ENCODE peak calls at places on chromosomes 5 and 9, in seven cellular contexts. S, D, X, P, O, G and U are unnamed samples.
A peak's percentile ranks its signal among the peaks of the same experiment; 100 is the strongest.

GRCh38 chr9:4382722-4383317 is 83.0 kb upstream of the GLIS3 start:
- DNase-seq in S (peak; percentile 49), D (peak; percentile 31), X (no peak), P (no peak), O (no peak), G (peak; percentile 42), U (peak; percentile 30)

GRCh38 chr9:116276651-116277121 is 123.1 kb downstream of the PAPPA start:
- DNase-seq in S (no peak), D (no peak), X (no peak), P (no peak), O (no peak), G (peak; percentile 65), U (no peak)

GRCh38 chr9:2053883-2054845 is 39.0 kb downstream of the SMARCA2 start:
- DNase-seq in S (peak; percentile 37), D (peak; percentile 54), X (peak; percentile 91), P (no peak), O (no peak), G (peak; percentile 90), U (peak; percentile 46)

GRCh38 chr5:13250450-13251291 is 693.8 kb downstream of the DNAH5 start:
- DNase-seq in S (peak; percentile 39), D (peak; percentile 40), X (no peak), P (no peak), O (no peak), G (no peak), U (peak; percentile 8)

GRCh38 chr9:82456621-82457020 is 468.0 kb downstream of the SPATA31D1 start:
- DNase-seq in S (no peak), D (no peak), X (no peak), P (no peak), O (no peak), G (peak; percentile 61), U (no peak)

GRCh38 chr9:112783551-112783954 is 33.0 kb downstream of the SNX30 start:
- DNase-seq in S (no peak), D (no peak), X (no peak), P (no peak), O (no peak), G (no peak), U (no peak)

GRCh38 chr5:5419291-5420210 is 2.9 kb upstream of the ICE1 start:
- DNase-seq in S (peak; percentile 61), D (no peak), X (no peak), P (peak; percentile 46), O (no peak), G (peak; percentile 74), U (peak; percentile 42)

GRCh38 chr9:95373765-95374435 is 56.4 kb upstream of the FANCC start:
- DNase-seq in S (no peak), D (no peak), X (no peak), P (no peak), O (no peak), G (no peak), U (no peak)

GRCh38 chr9:136640176-136641086 is 22.3 kb upstream of the EGFL7 start:
- DNase-seq in S (no peak), D (no peak), X (no peak), P (no peak), O (no peak), G (no peak), U (no peak)

GRCh38 chr5:93022211-93022610 is 558.8 kb downstream of the NR2F1-AS1 start:
- DNase-seq in S (no peak), D (no peak), X (no peak), P (no peak), O (no peak), G (no peak), U (no peak)

GRCh38 chr5:113167985-113168384 is 191.4 kb downstream of the DCP2 start:
- DNase-seq in S (no peak), D (no peak), X (no peak), P (no peak), O (no peak), G (no peak), U (no peak)

GRCh38 chr5:145780961-145781360 is 54.2 kb downstream of the PRELID2 start:
- DNase-seq in S (no peak), D (no peak), X (no peak), P (no peak), O (no peak), G (no peak), U (no peak)

GRCh38 chr9:123556464-123557435 is 200.8 kb downstream of the CRB2 start:
- DNase-seq in S (no peak), D (no peak), X (peak; percentile 51), P (no peak), O (no peak), G (no peak), U (no peak)

GRCh38 chr5:56440871-56441740 is 208.0 kb upstream of the ANKRD55 start:
- DNase-seq in S (no peak), D (no peak), X (peak; percentile 81), P (no peak), O (no peak), G (peak; percentile 66), U (no peak)

GRCh38 chr9:79868532-79869189 is 296.9 kb downstream of the TLE4 start:
- DNase-seq in S (no peak), D (no peak), X (no peak), P (no peak), O (no peak), G (no peak), U (no peak)

GRCh38 chr9:114681594-114682332 is at the start of gene TEX48:
- DNase-seq in S (peak; percentile 52), D (peak; percentile 64), X (peak; percentile 33), P (peak; percentile 85), O (peak; percentile 63), G (peak; percentile 71), U (peak; percentile 69)

GRCh38 chr9:127707766-127708165 is 978 bp downstream of the CFAP157 start:
- DNase-seq in S (no peak), D (peak; percentile 58), X (no peak), P (no peak), O (peak; percentile 56), G (no peak), U (no peak)

GRCh38 chr9:134192951-134193731 is 28.8 kb upstream of the RNU6ATAC start:
- DNase-seq in S (no peak), D (no peak), X (peak; percentile 84), P (no peak), O (peak; percentile 15), G (no peak), U (no peak)

GRCh38 chr9:108511200-108511756 is 344.5 kb downstream of the ACTL7B start:
- DNase-seq in S (no peak), D (no peak), X (no peak), P (no peak), O (no peak), G (no peak), U (no peak)

GRCh38 chr5:124162782-124163532 is 583.5 kb downstream of the ZNF608 start:
- DNase-seq in S (peak; percentile 59), D (no peak), X (peak; percentile 35), P (no peak), O (peak; percentile 51), G (peak; percentile 29), U (no peak)

GRCh38 chr5:72122619-72123018 is 15.3 kb downstream of the MAP1B start:
- DNase-seq in S (no peak), D (no peak), X (no peak), P (no peak), O (no peak), G (no peak), U (no peak)
- TF ChIP-seq CTCF in S (no peak), D (no peak), X (no peak), P (no peak), O (no peak), G (no peak), U (no peak)

DNA sequence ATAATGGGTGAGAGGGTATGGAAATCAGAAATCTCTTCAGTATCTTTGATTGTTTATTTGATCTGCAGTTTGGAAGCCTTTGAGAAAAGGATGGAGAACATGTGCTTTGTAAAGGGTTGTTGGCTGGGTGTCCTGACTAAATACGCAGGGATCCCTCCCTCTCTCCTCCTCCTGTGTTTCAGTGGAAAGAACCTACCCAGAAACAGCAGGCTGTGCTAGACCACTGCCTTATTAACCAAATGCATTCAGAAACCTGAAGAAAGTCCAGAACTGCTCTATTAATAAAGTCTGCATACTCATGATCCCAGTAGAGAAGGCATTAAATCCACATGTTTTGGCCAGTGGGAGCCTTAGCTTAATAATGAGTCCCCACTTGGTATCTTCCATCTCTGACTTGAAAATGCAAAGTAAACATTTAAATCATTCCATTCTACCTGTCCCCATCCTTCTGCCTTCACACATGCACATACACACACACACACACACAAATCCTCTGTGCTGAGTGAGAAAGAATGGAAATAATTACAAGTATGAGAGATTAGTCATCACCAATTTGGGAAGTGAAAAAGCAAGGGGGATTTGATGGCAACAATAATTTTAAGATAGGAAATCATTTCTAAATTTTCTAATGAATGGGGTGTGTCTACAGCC is 10.0 kb upstream of the LECT2 start:
- DNase-seq in S (no peak), D (no peak), X (no peak), P (no peak), O (no peak), G (no peak), U (no peak)
- TF ChIP-seq CTCF in S (no peak), D (no peak), X (no peak), P (no peak), O (no peak), G (no peak), U (no peak)

GRCh38 chr5:78984611-78985406 is at the start of gene ARSB:
- DNase-seq in S (peak; percentile 87), D (peak; percentile 93), X (peak; percentile 91), P (peak; percentile 91), O (peak; percentile 92), G (peak; percentile 89), U (peak; percentile 92)

GRCh38 chr5:78983601-78984000 is 1.5 kb downstream of the ARSB start:
- DNase-seq in S (no peak), D (peak; percentile 55), X (no peak), P (no peak), O (no peak), G (no peak), U (peak; percentile 40)

GRCh38 chr5:78979899-78980298 is 5.2 kb downstream of the ARSB start:
- DNase-seq in S (no peak), D (peak; percentile 16), X (no peak), P (no peak), O (no peak), G (no peak), U (peak; percentile 26)

GRCh38 chr5:78985407-78986223 is 505 bp upstream of the ARSB start:
- DNase-seq in S (peak; percentile 71), D (peak; percentile 82), X (peak; percentile 66), P (peak; percentile 46), O (peak; percentile 48), G (peak; percentile 70), U (peak; percentile 72)

DNA sequence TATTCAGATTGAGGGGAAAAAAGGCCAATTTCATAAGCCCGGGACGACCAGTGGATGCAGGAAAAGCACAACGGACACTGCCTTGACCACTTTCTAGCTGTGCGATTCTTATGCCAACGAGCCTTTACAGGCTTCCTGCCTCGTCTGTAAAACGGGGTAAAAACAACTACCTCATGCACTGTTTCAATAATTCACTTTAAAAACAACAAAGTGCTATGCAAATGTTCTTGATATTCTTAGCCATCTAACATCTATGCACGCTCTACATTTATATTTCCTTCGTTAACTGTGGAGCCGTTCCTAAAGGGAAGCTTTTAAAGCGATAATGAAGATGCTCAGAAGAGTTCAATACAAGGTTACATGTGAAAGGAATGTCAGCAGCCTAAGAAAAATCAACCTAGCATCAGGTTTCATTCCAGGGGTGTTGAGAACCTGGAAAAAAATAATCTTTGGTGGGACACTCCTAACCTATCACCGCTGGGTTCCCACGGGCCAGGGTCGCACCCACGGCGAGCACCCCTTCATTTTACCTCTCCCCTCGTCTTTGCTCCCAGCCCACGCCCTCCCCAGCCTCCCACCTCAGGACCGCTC is 995 bp downstream of the ARSB start:
- DNase-seq in S (peak; percentile 73), D (no peak), X (peak; percentile 6), P (peak; percentile 35), O (no peak), G (no peak), U (peak; percentile 15)
- TF ChIP-seq CTCF in S (no peak), D (no peak), X (peak; percentile 45), P (peak; percentile 49), O (no peak), G (no peak), U (no peak)

GRCh38 chr9:32703635-32704034 is 68.2 kb upstream of the TAF1L start:
- DNase-seq in S (peak; percentile 9), D (no peak), X (no peak), P (peak; percentile 50), O (no peak), G (no peak), U (no peak)
- TF ChIP-seq CTCF in S (no peak), D (peak; percentile 32), X (no peak), P (peak; percentile 54), O (no peak), G (peak; percentile 36), U (no peak)